ENCODE peak calls at places on chromosomes 16 and 17, in seven cellular contexts. J is A549, E is SK-N-SH, G is K562, B is HCT116, I is GM23338, S is Panc1. Y is an unnamed sample.

GRCh38 chr17:44076716-44077594 is 6.4 kb downstream of the G6PC3 start:
- DNase-seq in J (no peak), S (no peak), B (no peak), I (no peak), E (no peak), G (no peak), Y (no peak)

GRCh38 chr17:39754958-39755549 is 17.3 kb downstream of the GRB7 start:
- DNase-seq in I (peak; percentile 62), J (no peak), G (no peak), E (no peak), S (no peak), B (no peak), Y (no peak)

GRCh38 chr17:19495828-19496227 is 37.8 kb upstream of the SLC47A1 start:
- DNase-seq in I (no peak), J (no peak), B (no peak), G (no peak), E (no peak), S (no peak), Y (no peak)

GRCh38 chr16:63890072-63890471 is 1231.8 kb downstream of the CDH11 start:
- DNase-seq in B (no peak), G (no peak), S (no peak), E (no peak), J (no peak), I (no peak), Y (no peak)

GRCh38 chr17:32492648-32493289 is 6.0 kb downstream of the CDK5R1 start:
- DNase-seq in B (no peak), E (no peak), I (no peak), G (no peak), S (no peak), J (no peak), Y (peak; percentile 58)

GRCh38 chr17:14200354-14200753 is 36.3 kb downstream of the CDRT15 start:
- DNase-seq in J (no peak), I (no peak), B (no peak), S (no peak), E (no peak), G (no peak), Y (no peak)

GRCh38 chr17:77456951-77457548 is 316.3 kb downstream of the SEC14L1 start:
- DNase-seq in G (no peak), B (no peak), J (no peak), E (no peak), S (no peak), I (no peak), Y (no peak)

GRCh38 chr17:69448431-69449102 is 34.1 kb downstream of the MAP2K6 start:
- DNase-seq in I (peak; percentile 97), G (no peak), S (no peak), J (no peak), B (no peak), E (peak; percentile 40), Y (no peak)

GRCh38 chr16:10738231-10739077 is 5.2 kb upstream of the NUBP1 start:
- DNase-seq in I (peak; percentile 15), E (no peak), B (peak; percentile 79), J (peak; percentile 14), S (peak; percentile 74), G (peak; percentile 90), Y (peak; percentile 57)

GRCh38 chr16:31110106-31111034 is 2.2 kb downstream of the BCKDK start:
- DNase-seq in E (no peak), I (no peak), B (no peak), J (no peak), S (no peak), G (no peak), Y (no peak)

GRCh38 chr16:70661918-70662641 is 15.7 kb downstream of the IL34 start:
- DNase-seq in B (no peak), J (no peak), S (no peak), I (no peak), E (peak; percentile 45), G (no peak), Y (no peak)

GRCh38 chr16:17474037-17474436 is 3.3 kb upstream of the XYLT1 start:
- DNase-seq in J (no peak), G (no peak), I (no peak), S (no peak), E (no peak), B (no peak), Y (peak; percentile 63)

GRCh38 chr17:65020284-65020683 is 36.3 kb downstream of the GNA13 start:
- DNase-seq in S (no peak), G (no peak), I (no peak), E (no peak), J (no peak), B (no peak), Y (peak; percentile 45)

GRCh38 chr17:75508122-75508719 is 7.1 kb downstream of the CASKIN2 start:
- DNase-seq in J (no peak), I (no peak), B (no peak), S (no peak), E (no peak), G (no peak), Y (no peak)

DNA sequence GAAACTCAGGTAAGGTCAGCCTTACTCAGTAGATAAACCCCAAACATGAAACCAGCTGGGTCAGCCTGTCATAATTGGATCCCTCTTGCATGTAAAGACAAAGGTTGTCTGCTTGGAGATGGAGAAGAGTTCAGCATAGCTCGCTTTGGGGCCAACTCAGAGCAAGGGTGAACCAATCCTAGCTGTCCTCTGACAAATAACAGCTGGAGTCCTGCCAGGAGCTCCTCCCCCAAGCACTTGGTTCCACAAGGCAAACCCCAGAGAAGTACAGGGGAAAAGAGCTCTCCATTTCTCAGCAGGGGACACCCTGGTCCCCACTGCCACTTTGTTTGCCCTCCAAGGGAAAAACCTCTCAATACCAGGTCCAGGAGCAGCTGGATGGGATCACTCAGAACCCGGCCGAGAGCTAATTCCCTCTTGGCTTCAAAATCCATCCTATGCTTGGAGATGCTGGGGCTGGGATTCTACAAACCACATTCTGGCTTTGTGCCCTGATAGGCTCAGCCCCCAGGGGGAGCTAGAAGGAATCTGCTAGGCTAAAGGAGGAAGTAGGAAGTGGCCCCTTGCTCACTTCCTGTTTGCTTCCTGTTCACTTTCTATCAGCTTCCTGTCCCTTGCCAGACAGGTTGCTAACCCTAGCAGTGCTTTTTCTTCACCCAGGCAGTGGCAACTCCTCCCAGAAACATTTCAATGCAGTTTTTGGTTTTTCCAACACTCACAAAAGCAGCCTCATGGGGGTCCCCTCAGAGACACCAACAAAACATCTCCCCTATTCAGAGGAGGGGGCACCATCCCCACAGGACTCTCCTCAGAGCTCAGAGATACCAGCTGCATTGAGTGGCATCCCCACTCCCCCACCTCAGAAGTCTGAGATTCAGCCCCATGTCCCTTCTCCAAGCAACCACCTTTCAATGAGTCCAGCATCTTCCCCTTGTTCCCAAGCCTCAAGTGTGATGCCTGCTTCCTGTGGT is 30.7 kb downstream of the CDRT4 start:
- DNase-seq in E (no peak), I (peak; percentile 62), B (peak; percentile 46), J (peak; percentile 41), G (peak; percentile 63), S (no peak), Y (peak; percentile 57)
- TF ChIP-seq CTCF in E (peak; percentile 37), I (peak; percentile 62), B (peak; percentile 58), J (no peak), G (peak; percentile 49), S (peak; percentile 8), Y (peak; percentile 2)

GRCh38 chr16:4499196-4499555 is 23.0 kb downstream of the HMOX2 start:
- DNase-seq in B (no peak), J (no peak), I (no peak), S (no peak), G (no peak), E (no peak), Y (no peak)

GRCh38 chr16:4498546-4499195 is 22.5 kb downstream of the HMOX2 start:
- DNase-seq in J (no peak), B (no peak), I (no peak), S (no peak), E (no peak), G (no peak), Y (no peak)

GRCh38 chr16:4495766-4496165 is 19.6 kb downstream of the HMOX2 start:
- DNase-seq in J (no peak), E (no peak), I (no peak), G (no peak), B (no peak), S (no peak), Y (no peak)

GRCh38 chr16:4494746-4495490 is 18.7 kb downstream of the HMOX2 start:
- DNase-seq in E (no peak), I (no peak), S (no peak), B (peak; percentile 81), J (no peak), G (no peak), Y (no peak)

GRCh38 chr16:4496305-4496704 is 20.1 kb downstream of the HMOX2 start:
- DNase-seq in I (no peak), G (no peak), E (no peak), S (no peak), B (peak; percentile 82), J (no peak), Y (no peak)
- TF ChIP-seq REST in I (no peak), G (no peak), E (no peak), S (no peak), B (no peak), J (no peak), Y (no peak)

GRCh38 chr17:72403713-72404209 is 282.9 kb downstream of the SOX9 start:
- DNase-seq in J (no peak), I (no peak), S (no peak), G (no peak), B (no peak), E (no peak), Y (no peak)

GRCh38 chr17:72401883-72402726 is 281.3 kb downstream of the SOX9 start:
- DNase-seq in J (no peak), E (no peak), B (no peak), I (no peak), S (no peak), G (no peak), Y (no peak)

GRCh38 chr17:72400863-72401262 is 280.0 kb downstream of the SOX9 start:
- DNase-seq in B (no peak), J (no peak), E (no peak), G (no peak), S (no peak), I (no peak), Y (no peak)

GRCh38 chr17:72404872-72405271 is 284.1 kb downstream of the SOX9 start:
- DNase-seq in J (no peak), G (no peak), E (no peak), B (no peak), I (no peak), S (no peak), Y (no peak)

GRCh38 chr17:72402727-72403210 is 281.9 kb downstream of the SOX9 start:
- DNase-seq in S (no peak), I (no peak), J (no peak), G (no peak), B (no peak), E (no peak), Y (no peak)
- TF ChIP-seq CTCF in S (no peak), I (no peak), J (no peak), G (no peak), B (no peak), E (no peak), Y (no peak)

DNA sequence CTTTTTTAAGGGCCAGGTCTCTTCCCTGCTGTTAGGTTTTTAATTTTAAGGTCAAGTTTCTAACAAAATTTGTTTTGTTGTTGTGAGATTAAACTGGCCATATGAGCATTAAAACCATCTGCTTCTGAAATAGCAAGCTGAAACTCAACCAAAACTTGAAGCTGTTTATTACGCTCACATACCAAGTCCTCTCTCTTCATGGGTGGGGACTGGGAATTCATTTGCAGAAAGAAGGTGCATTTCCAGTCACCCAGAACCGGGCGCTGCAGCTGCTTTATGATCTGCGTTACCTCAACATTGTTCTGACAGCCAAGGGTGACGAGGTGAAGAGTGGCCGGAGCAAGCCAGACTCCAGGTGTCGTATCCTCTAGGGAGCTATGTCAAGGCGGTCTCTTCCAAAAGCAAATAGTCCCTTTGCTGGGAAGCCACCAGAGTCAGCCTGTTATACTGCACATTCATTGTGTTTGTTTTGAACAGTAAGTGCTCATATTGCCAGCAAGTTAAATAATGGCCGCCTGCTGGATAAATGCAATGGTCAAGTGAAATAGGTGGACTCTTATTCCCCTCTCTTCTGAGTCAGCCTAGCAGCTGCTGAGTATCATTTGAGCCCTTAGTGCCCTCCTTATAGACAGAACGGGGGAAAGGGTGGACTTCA is 12.6 kb downstream of the COG1 start:
- DNase-seq in J (no peak), B (no peak), I (no peak), E (no peak), S (no peak), G (no peak), Y (no peak)
- TF ChIP-seq REST in J (no peak), B (no peak), I (no peak), E (no peak), S (no peak), G (no peak), Y (no peak)